ENCODE peak calls at places on chromosomes 4 and X, in seven cellular contexts. F, Q, U, A, K, E and Z are unnamed samples.

GRCh38 chrX:123267220-123267619 is 83.1 kb downstream of the GRIA3 start:
- DNase-seq in F (no peak), Q (no peak), U (no peak), A (no peak), K (no peak), E (no peak), Z (no peak)

GRCh38 chrX:39222361-39223113 is 421.3 kb downstream of the MID1IP1 start:
- DNase-seq in F (no peak), Q (no peak), U (no peak), A (no peak), K (no peak), E (no peak), Z (no peak)

GRCh38 chr4:153651041-153651960 is 32.8 kb upstream of the TLR2 start:
- DNase-seq in F (no peak), Q (no peak), U (no peak), A (no peak), K (no peak), E (no peak), Z (no peak)

GRCh38 chrX:38701073-38701472 is 100.2 kb upstream of the MID1IP1 start:
- DNase-seq in F (no peak), Q (peak; percentile 13), U (no peak), A (no peak), K (no peak), E (no peak), Z (no peak)

GRCh38 chr4:143581331-143581961 is 67.9 kb downstream of the SMARCA5 start:
- DNase-seq in F (no peak), Q (peak; percentile 1), U (no peak), A (no peak), K (no peak), E (no peak), Z (no peak)

GRCh38 chrX:70445876-70446275 is 1.2 kb downstream of the DLG3 start:
- DNase-seq in F (no peak), Q (no peak), U (no peak), A (no peak), K (peak; percentile 14), E (no peak), Z (no peak)

GRCh38 chr4:137685357-137685756 is 153.1 kb upstream of the PCDH18 start:
- DNase-seq in F (no peak), Q (no peak), U (no peak), A (no peak), K (no peak), E (no peak), Z (no peak)

GRCh38 chrX:53682885-53683555 is 3.5 kb downstream of the HUWE1 start:
- DNase-seq in F (no peak), Q (peak; percentile 38), U (no peak), A (no peak), K (peak; percentile 17), E (peak; percentile 33), Z (no peak)

GRCh38 chrX:15202458-15203177 is 67.3 kb downstream of the ASB9 start:
- DNase-seq in F (peak; percentile 9), Q (no peak), U (no peak), A (no peak), K (no peak), E (no peak), Z (no peak)

GRCh38 chrX:16930392-16930791 is 16.1 kb upstream of the REPS2 start:
- DNase-seq in F (no peak), Q (no peak), U (no peak), A (no peak), K (no peak), E (no peak), Z (no peak)

GRCh38 chrX:10098235-10098819 is 58.4 kb upstream of the CLCN4 start:
- DNase-seq in F (no peak), Q (no peak), U (no peak), A (no peak), K (no peak), E (no peak), Z (no peak)

GRCh38 chr4:150126880-150127236 is 48.6 kb downstream of the DCLK2 start:
- DNase-seq in F (no peak), Q (no peak), U (no peak), A (no peak), K (no peak), E (no peak), Z (no peak)

GRCh38 chr4:17811078-17811603 is 362 bp downstream of the NCAPG start:
- DNase-seq in F (no peak), Q (no peak), U (no peak), A (no peak), K (no peak), E (peak; percentile 11), Z (no peak)

GRCh38 chrX:38221391-38221929 is 789 bp upstream of the SRPX start:
- DNase-seq in F (no peak), Q (no peak), U (no peak), A (no peak), K (no peak), E (no peak), Z (no peak)

GRCh38 chr4:116522922-116523321 is 562.5 kb downstream of the TRAM1L1 start:
- DNase-seq in F (no peak), Q (no peak), U (no peak), A (no peak), K (no peak), E (no peak), Z (no peak)

GRCh38 chr4:139208404-139208945 is 31.5 kb upstream of the ELF2 start:
- DNase-seq in F (no peak), Q (no peak), U (no peak), A (no peak), K (no peak), E (no peak), Z (no peak)

GRCh38 chr4:186137193-186137792 is 32.8 kb downstream of the FAM149A start:
- DNase-seq in F (no peak), Q (no peak), U (no peak), A (no peak), K (no peak), E (peak; percentile 21), Z (no peak)

GRCh38 chr4:39699676-39700409 is 1.9 kb downstream of the UBE2K start:
- DNase-seq in F (no peak), Q (no peak), U (no peak), A (no peak), K (no peak), E (no peak), Z (no peak)

GRCh38 chr4:145482209-145483021 is 762 bp downstream of the SMAD1 start:
- DNase-seq in F (peak; percentile 55), Q (peak; percentile 32), U (peak; percentile 21), A (no peak), K (peak; percentile 47), E (peak; percentile 60), Z (no peak)

GRCh38 chr4:152997771-152998487 is 61.8 kb downstream of the FHDC1 start:
- DNase-seq in F (peak; percentile 88), Q (no peak), U (no peak), A (no peak), K (no peak), E (no peak), Z (no peak)

GRCh38 chr4:7872264-7872771 is 67.3 kb downstream of the AFAP1 start:
- DNase-seq in F (no peak), Q (no peak), U (no peak), A (no peak), K (no peak), E (peak; percentile 38), Z (no peak)

GRCh38 chr4:94877973-94878372 is 120.2 kb downstream of the BMPR1B start:
- DNase-seq in F (no peak), Q (no peak), U (no peak), A (no peak), K (no peak), E (peak; percentile 11), Z (no peak)

GRCh38 chr4:121375262-121375661 is 5.6 kb downstream of the QRFPR start:
- DNase-seq in F (no peak), Q (no peak), U (no peak), A (no peak), K (no peak), E (no peak), Z (no peak)

GRCh38 chrX:84123585-84123984 is 64.4 kb downstream of the RPS6KA6 start:
- DNase-seq in F (no peak), Q (no peak), U (no peak), A (no peak), K (no peak), E (no peak), Z (no peak)

GRCh38 chr4:100369871-100370270 is 148.0 kb downstream of the EMCN start:
- DNase-seq in F (no peak), Q (no peak), U (no peak), A (no peak), K (no peak), E (no peak), Z (no peak)

GRCh38 chr4:121011138-121011537 is 61.2 kb downstream of the NDNF start:
- DNase-seq in F (no peak), Q (no peak), U (no peak), A (no peak), K (no peak), E (no peak), Z (no peak)

GRCh38 chr4:188021548-188022249 is 26.1 kb downstream of the ZFP42 start:
- DNase-seq in F (no peak), Q (no peak), U (no peak), A (no peak), K (no peak), E (no peak), Z (no peak)

GRCh38 chr4:170015285-170015684 is 10.9 kb downstream of the MFAP3L start:
- DNase-seq in F (no peak), Q (no peak), U (no peak), A (no peak), K (peak; percentile 72), E (no peak), Z (no peak)

GRCh38 chr4:16007471-16008095 is 44.6 kb upstream of the FGFBP2 start:
- DNase-seq in F (no peak), Q (no peak), U (no peak), A (no peak), K (no peak), E (no peak), Z (no peak)

GRCh38 chr4:155245105-155245504 is 36.7 kb downstream of the NPY2R start:
- DNase-seq in F (no peak), Q (no peak), U (no peak), A (no peak), K (no peak), E (no peak), Z (no peak)